ENCODE peak calls at places on chromosome 15, in nine cellular contexts. One of them, this sample, is unnamed.
A peak's percentile ranks its signal among the peaks of the same experiment; 100 is the strongest.

GRCh38 chr15:67093146-67093874 is 27.9 kb downstream of the SMAD3 start:
- DNase-seq in IMR-90: no peak
- DNase-seq in upper lobe of left lung: peak; percentile 20
- DNase-seq in stomach: no peak
- DNase-seq in H1: no peak
- DNase-seq in GM12878: peak; percentile 46
- DNase-seq in heart left ventricle: peak; percentile 29
- DNase-seq in ovary: no peak
- DNase-seq in right lobe of liver: no peak
- DNase-seq in this sample: no peak

GRCh38 chr15:25864966-25865365 is 1.8 kb upstream of the ATP10A start:
- DNase-seq in upper lobe of left lung: no peak
- DNase-seq in stomach: no peak
- DNase-seq in ovary: no peak
- DNase-seq in right lobe of liver: no peak
- DNase-seq in GM12878: no peak
- DNase-seq in heart left ventricle: no peak
- DNase-seq in IMR-90: peak; percentile 66
- DNase-seq in H1: no peak
- DNase-seq in this sample: no peak

GRCh38 chr15:44009056-44009455 is 182.3 kb downstream of the WDR76 start:
- DNase-seq in upper lobe of left lung: no peak
- DNase-seq in stomach: no peak
- DNase-seq in right lobe of liver: no peak
- DNase-seq in GM12878: no peak
- DNase-seq in heart left ventricle: no peak
- DNase-seq in ovary: no peak
- DNase-seq in H1: no peak
- DNase-seq in IMR-90: peak; percentile 82
- DNase-seq in this sample: no peak

GRCh38 chr15:69172854-69173253 is 12.4 kb downstream of the GLCE start:
- DNase-seq in stomach: no peak
- DNase-seq in ovary: no peak
- DNase-seq in upper lobe of left lung: no peak
- DNase-seq in GM12878: no peak
- DNase-seq in heart left ventricle: no peak
- DNase-seq in IMR-90: no peak
- DNase-seq in right lobe of liver: no peak
- DNase-seq in H1: no peak
- DNase-seq in this sample: no peak

GRCh38 chr15:82298520-82298919 is 35.9 kb downstream of the SAXO2 start:
- DNase-seq in stomach: no peak
- DNase-seq in H1: no peak
- DNase-seq in upper lobe of left lung: peak; percentile 87
- DNase-seq in IMR-90: no peak
- DNase-seq in GM12878: no peak
- DNase-seq in right lobe of liver: no peak
- DNase-seq in heart left ventricle: no peak
- DNase-seq in ovary: no peak
- DNase-seq in this sample: no peak

GRCh38 chr15:93968773-93969172 is 262.6 kb upstream of the MCTP2 start:
- DNase-seq in stomach: no peak
- DNase-seq in H1: no peak
- DNase-seq in GM12878: no peak
- DNase-seq in IMR-90: no peak
- DNase-seq in upper lobe of left lung: no peak
- DNase-seq in heart left ventricle: no peak
- DNase-seq in ovary: no peak
- DNase-seq in right lobe of liver: no peak
- DNase-seq in this sample: no peak

GRCh38 chr15:90463381-90463780 is 66.3 kb upstream of the CRTC3 start:
- DNase-seq in H1: no peak
- DNase-seq in heart left ventricle: peak; percentile 54
- DNase-seq in upper lobe of left lung: no peak
- DNase-seq in IMR-90: peak; percentile 76
- DNase-seq in right lobe of liver: no peak
- DNase-seq in stomach: no peak
- DNase-seq in ovary: no peak
- DNase-seq in GM12878: no peak
- DNase-seq in this sample: no peak

GRCh38 chr15:83436513-83437158 is 10.5 kb upstream of the SH3GL3 start:
- DNase-seq in H1: no peak
- DNase-seq in stomach: no peak
- DNase-seq in GM12878: no peak
- DNase-seq in right lobe of liver: no peak
- DNase-seq in IMR-90: peak; percentile 52
- DNase-seq in heart left ventricle: no peak
- DNase-seq in upper lobe of left lung: no peak
- DNase-seq in ovary: no peak
- DNase-seq in this sample: no peak

GRCh38 chr15:69679623-69680228 is 227.1 kb downstream of the RPLP1 start:
- DNase-seq in H1: no peak
- DNase-seq in upper lobe of left lung: no peak
- DNase-seq in ovary: no peak
- DNase-seq in stomach: no peak
- DNase-seq in heart left ventricle: no peak
- DNase-seq in right lobe of liver: no peak
- DNase-seq in GM12878: peak; percentile 89
- DNase-seq in IMR-90: no peak
- DNase-seq in this sample: peak; percentile 34

GRCh38 chr15:31153531-31153930 is 52.0 kb upstream of the TRPM1 start:
- DNase-seq in upper lobe of left lung: no peak
- DNase-seq in GM12878: no peak
- DNase-seq in heart left ventricle: no peak
- DNase-seq in stomach: no peak
- DNase-seq in ovary: no peak
- DNase-seq in H1: no peak
- DNase-seq in right lobe of liver: no peak
- DNase-seq in IMR-90: no peak
- DNase-seq in this sample: no peak

GRCh38 chr15:85743392-85744045 is 51.2 kb downstream of the KLHL25 start:
- DNase-seq in ovary: peak; percentile 12
- DNase-seq in right lobe of liver: no peak
- DNase-seq in IMR-90: no peak
- DNase-seq in GM12878: no peak
- DNase-seq in H1: no peak
- DNase-seq in upper lobe of left lung: no peak
- DNase-seq in stomach: no peak
- DNase-seq in heart left ventricle: no peak
- DNase-seq in this sample: no peak

GRCh38 chr15:32852771-32853170 is 135.0 kb downstream of the GREM1 start:
- DNase-seq in stomach: no peak
- DNase-seq in right lobe of liver: no peak
- DNase-seq in ovary: no peak
- DNase-seq in heart left ventricle: no peak
- DNase-seq in H1: no peak
- DNase-seq in GM12878: no peak
- DNase-seq in IMR-90: no peak
- DNase-seq in upper lobe of left lung: no peak
- DNase-seq in this sample: no peak

GRCh38 chr15:60412026-60412425 is 14.2 kb upstream of the ANXA2 start:
- DNase-seq in right lobe of liver: no peak
- DNase-seq in stomach: no peak
- DNase-seq in H1: no peak
- DNase-seq in IMR-90: no peak
- DNase-seq in heart left ventricle: no peak
- DNase-seq in upper lobe of left lung: no peak
- DNase-seq in GM12878: no peak
- DNase-seq in ovary: no peak
- DNase-seq in this sample: no peak

GRCh38 chr15:63387741-63388468 is 6.3 kb upstream of the CA12 start:
- DNase-seq in H1: no peak
- DNase-seq in upper lobe of left lung: no peak
- DNase-seq in GM12878: no peak
- DNase-seq in heart left ventricle: no peak
- DNase-seq in ovary: no peak
- DNase-seq in right lobe of liver: no peak
- DNase-seq in IMR-90: no peak
- DNase-seq in stomach: no peak
- DNase-seq in this sample: no peak

GRCh38 chr15:71125831-71126453 is 10.7 kb downstream of the THSD4 start:
- DNase-seq in stomach: no peak
- DNase-seq in ovary: no peak
- DNase-seq in IMR-90: peak; percentile 29
- DNase-seq in H1: no peak
- DNase-seq in upper lobe of left lung: no peak
- DNase-seq in right lobe of liver: no peak
- DNase-seq in GM12878: no peak
- DNase-seq in heart left ventricle: no peak
- DNase-seq in this sample: no peak

GRCh38 chr15:85329561-85330421 is 50.6 kb upstream of the AKAP13 start:
- DNase-seq in ovary: no peak
- DNase-seq in IMR-90: peak; percentile 78
- DNase-seq in GM12878: peak; percentile 88
- DNase-seq in stomach: no peak
- DNase-seq in upper lobe of left lung: no peak
- DNase-seq in heart left ventricle: no peak
- DNase-seq in right lobe of liver: no peak
- DNase-seq in H1: no peak
- DNase-seq in this sample: peak; percentile 33

DNA sequence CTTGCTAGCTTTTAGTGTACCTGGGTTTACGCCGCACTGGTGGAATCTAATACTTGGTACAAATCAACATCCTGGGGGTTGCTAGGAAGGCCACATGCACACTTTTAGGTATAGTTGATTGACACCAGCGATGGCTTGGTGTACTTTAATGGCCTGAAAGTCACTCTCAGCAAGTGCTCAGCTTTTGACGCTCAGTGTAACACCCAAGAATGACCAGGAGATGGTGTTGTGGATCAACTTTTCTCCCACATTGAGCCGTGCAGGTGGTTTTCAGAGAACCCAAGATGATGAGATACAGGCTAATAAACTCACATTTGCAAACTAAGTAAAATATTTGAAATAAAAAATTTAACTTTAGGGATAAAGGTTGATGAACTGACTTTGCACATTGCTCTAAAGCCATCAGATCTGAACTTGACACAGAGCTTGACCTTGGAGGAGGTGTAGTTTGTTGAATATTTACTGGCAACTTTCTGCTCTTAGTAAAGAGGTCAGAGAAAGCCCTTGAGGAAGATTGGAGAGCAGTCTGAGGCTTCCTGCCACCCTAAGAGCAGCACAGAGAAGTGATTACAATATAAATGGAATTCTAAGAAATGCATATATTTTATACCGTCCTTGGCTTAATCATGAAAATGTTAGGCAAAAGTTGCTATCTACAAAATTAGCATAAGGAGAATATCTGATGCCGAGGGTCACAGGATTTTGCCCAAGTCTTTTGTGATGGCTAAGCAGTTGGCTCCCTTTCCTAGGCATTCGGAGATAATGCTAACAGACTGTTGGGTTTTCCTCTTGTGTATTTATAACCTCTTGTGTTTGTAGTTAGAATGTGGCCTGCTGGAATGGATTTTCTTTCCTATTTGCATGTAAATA is 143.4 kb upstream of the RASGRP1 start:
- DNase-seq in GM12878: no peak
- DNase-seq in right lobe of liver: no peak
- DNase-seq in IMR-90: peak; percentile 80
- DNase-seq in ovary: peak; percentile 42
- DNase-seq in upper lobe of left lung: no peak
- DNase-seq in stomach: peak; percentile 31
- DNase-seq in heart left ventricle: no peak
- DNase-seq in H1: no peak
- DNase-seq in this sample: no peak
- TF ChIP-seq POLR2A in GM12878: no peak
- TF ChIP-seq POLR2A in right lobe of liver: no peak
- TF ChIP-seq POLR2A in IMR-90: no peak
- TF ChIP-seq POLR2A in ovary: no peak
- TF ChIP-seq POLR2A in upper lobe of left lung: no peak
- TF ChIP-seq POLR2A in stomach: no peak
- TF ChIP-seq POLR2A in heart left ventricle: no peak
- TF ChIP-seq POLR2A in H1: no peak
- TF ChIP-seq POLR2A in this sample: no peak

DNA sequence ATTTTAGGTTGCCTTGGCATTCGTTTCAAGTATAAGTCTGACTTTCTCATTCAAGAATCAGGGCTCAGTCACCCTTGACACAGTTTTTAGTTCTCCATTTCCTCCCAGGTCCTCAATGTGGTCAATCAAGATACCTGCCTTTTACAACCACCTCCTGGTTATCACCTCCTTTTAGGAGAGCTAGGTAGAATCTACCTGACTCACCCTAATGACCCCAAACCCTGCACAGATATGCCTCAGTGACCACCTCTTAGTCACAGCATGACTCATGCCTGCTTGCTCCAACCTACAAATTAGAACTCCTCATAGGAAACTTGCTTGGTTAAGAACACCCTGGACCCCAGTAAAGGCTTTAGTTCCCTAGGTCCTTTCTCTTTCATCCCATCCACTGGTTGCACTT is 22.5 kb downstream of the DMXL2 start:
- DNase-seq in H1: no peak
- DNase-seq in ovary: no peak
- DNase-seq in IMR-90: peak; percentile 43
- DNase-seq in GM12878: peak; percentile 15
- DNase-seq in right lobe of liver: no peak
- DNase-seq in upper lobe of left lung: no peak
- DNase-seq in heart left ventricle: no peak
- DNase-seq in stomach: no peak
- DNase-seq in this sample: no peak
- TF ChIP-seq POLR2A in H1: no peak
- TF ChIP-seq POLR2A in ovary: no peak
- TF ChIP-seq POLR2A in IMR-90: no peak
- TF ChIP-seq POLR2A in GM12878: no peak
- TF ChIP-seq POLR2A in right lobe of liver: no peak
- TF ChIP-seq POLR2A in upper lobe of left lung: no peak
- TF ChIP-seq POLR2A in heart left ventricle: no peak
- TF ChIP-seq POLR2A in stomach: no peak
- TF ChIP-seq POLR2A in this sample: no peak

DNA sequence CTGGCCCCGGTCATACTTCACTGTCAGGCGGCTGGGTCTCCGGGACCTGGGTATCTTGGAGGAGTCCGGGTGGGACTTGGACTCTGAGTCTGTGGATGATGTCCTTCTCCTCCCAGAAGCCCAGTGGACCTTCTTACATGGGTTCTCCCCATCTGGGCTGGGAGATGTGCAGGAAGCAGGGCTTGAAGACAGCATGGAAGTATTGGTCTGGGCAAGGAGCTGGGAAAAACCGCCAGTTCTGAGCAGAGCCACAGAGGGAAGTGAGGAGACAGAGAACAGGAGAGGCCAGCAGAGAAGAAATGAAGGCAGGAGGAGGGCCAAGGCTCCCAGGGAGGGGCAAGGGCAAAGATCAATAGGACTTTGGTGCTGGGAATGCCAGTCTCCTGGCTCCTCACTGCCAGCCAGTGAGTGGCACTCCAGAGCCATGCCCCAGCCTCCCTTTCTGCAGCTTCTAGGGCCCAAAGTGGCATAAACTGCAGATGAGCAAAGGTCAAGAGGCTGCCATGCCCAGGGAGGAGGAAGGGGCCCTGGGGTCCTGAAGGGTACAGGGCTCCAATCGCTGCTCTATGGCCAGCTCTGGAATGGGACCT is at the start of gene PPP1R14D:
- DNase-seq in right lobe of liver: no peak
- DNase-seq in H1: no peak
- DNase-seq in GM12878: no peak
- DNase-seq in IMR-90: no peak
- DNase-seq in ovary: no peak
- DNase-seq in upper lobe of left lung: no peak
- DNase-seq in stomach: no peak
- DNase-seq in heart left ventricle: no peak
- DNase-seq in this sample: no peak
- TF ChIP-seq POLR2A in right lobe of liver: no peak
- TF ChIP-seq POLR2A in H1: no peak
- TF ChIP-seq POLR2A in GM12878: no peak
- TF ChIP-seq POLR2A in IMR-90: no peak
- TF ChIP-seq POLR2A in ovary: no peak
- TF ChIP-seq POLR2A in upper lobe of left lung: no peak
- TF ChIP-seq POLR2A in stomach: no peak
- TF ChIP-seq POLR2A in heart left ventricle: no peak
- TF ChIP-seq POLR2A in this sample: no peak

GRCh38 chr15:89087830-89088604 is at the start of gene ABHD2:
- DNase-seq in heart left ventricle: peak; percentile 99
- DNase-seq in right lobe of liver: peak; percentile 99
- DNase-seq in IMR-90: peak; percentile 100
- DNase-seq in ovary: peak; percentile 99
- DNase-seq in stomach: peak; percentile 99
- DNase-seq in upper lobe of left lung: peak; percentile 99
- DNase-seq in GM12878: peak; percentile 99
- DNase-seq in H1: peak; percentile 99
- DNase-seq in this sample: peak; percentile 86
- TF ChIP-seq POLR2A in heart left ventricle: peak; percentile 87
- TF ChIP-seq POLR2A in right lobe of liver: peak; percentile 98
- TF ChIP-seq POLR2A in IMR-90: peak; percentile 78
- TF ChIP-seq POLR2A in ovary: peak; percentile 69
- TF ChIP-seq POLR2A in stomach: no peak
- TF ChIP-seq POLR2A in upper lobe of left lung: no peak
- TF ChIP-seq POLR2A in GM12878: peak; percentile 84
- TF ChIP-seq POLR2A in H1: peak; percentile 80
- TF ChIP-seq POLR2A in this sample: peak; percentile 62